ENCODE peak calls at places on chromosomes 13 and 19, in six cellular contexts. X is WTC11, O is GM12878, P is HepG2, W is H1, T is K562. C is an unnamed sample.

GRCh38 chr19:5083547-5083965 is 114.6 kb downstream of the KDM4B start:
- DNase-seq in X (no peak), O (no peak), P (no peak), W (no peak), T (peak; percentile 35), C (no peak)

GRCh38 chr13:27861165-27861564 is 58.6 kb upstream of the PDX1 start:
- DNase-seq in X (no peak), O (no peak), P (no peak), W (no peak), T (no peak), C (peak; percentile 36)

GRCh38 chr19:48444129-48444932 is 1.5 kb upstream of the GRWD1 start:
- DNase-seq in X (no peak), O (no peak), P (no peak), W (no peak), T (peak; percentile 10), C (peak; percentile 54)

GRCh38 chr19:50607874-50608785 is 31.6 kb downstream of the SYT3 start:
- DNase-seq in X (peak; percentile 100), O (peak; percentile 15), P (peak; percentile 31), W (peak; percentile 97), T (peak; percentile 91), C (peak; percentile 100)

GRCh38 chr19:10206226-10206873 is 11.6 kb upstream of the DNMT1 start:
- DNase-seq in X (no peak), O (no peak), P (peak; percentile 45), W (no peak), T (no peak), C (no peak)

GRCh38 chr13:29496241-29496712 is 99.2 kb downstream of the SLC7A1 start:
- DNase-seq in X (no peak), O (no peak), P (no peak), W (no peak), T (no peak), C (no peak)

GRCh38 chr13:28071424-28071823 is 29.0 kb downstream of the FLT3 start:
- DNase-seq in X (no peak), O (no peak), P (no peak), W (no peak), T (no peak), C (no peak)

GRCh38 chr13:30395192-30396158 is 26.8 kb upstream of the UBE2L5 start:
- DNase-seq in X (peak; percentile 48), O (peak; percentile 60), P (peak; percentile 97), W (no peak), T (peak; percentile 24), C (peak; percentile 78)

GRCh38 chr19:33000510-33000909 is 28.5 kb downstream of the FAAP24 start:
- DNase-seq in X (no peak), O (no peak), P (no peak), W (no peak), T (no peak), C (no peak)

GRCh38 chr13:48853381-48854102 is 122.2 kb upstream of the FNDC3A start:
- DNase-seq in X (no peak), O (no peak), P (no peak), W (no peak), T (no peak), C (no peak)

GRCh38 chr13:27374126-27374613 is 50.2 kb upstream of the GTF3A start:
- DNase-seq in X (no peak), O (no peak), P (no peak), W (no peak), T (no peak), C (no peak)

GRCh38 chr19:49637865-49638350 is 2.0 kb downstream of the RRAS start:
- DNase-seq in X (peak; percentile 67), O (no peak), P (no peak), W (peak; percentile 31), T (peak; percentile 75), C (peak; percentile 71)

DNA sequence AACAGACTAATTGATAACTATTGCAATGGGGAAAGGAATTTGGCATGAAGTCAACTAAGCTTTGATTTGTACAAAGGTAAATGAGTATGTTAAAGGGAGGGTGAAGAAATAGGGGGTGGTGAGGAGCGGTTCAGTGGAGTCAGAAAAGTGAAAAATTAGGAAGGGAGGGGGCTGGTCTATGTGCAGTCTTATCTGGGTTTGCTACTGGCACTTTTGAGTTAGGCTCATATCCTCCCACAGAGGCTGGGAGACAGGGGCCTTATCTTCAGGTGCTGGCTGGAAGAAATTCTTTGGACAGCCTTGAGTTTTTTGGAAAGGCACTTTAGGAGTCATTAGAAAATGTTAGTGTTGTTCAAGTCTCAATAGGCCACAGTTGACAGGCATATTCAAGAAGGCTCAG is 11.1 kb downstream of the ZNF302 start:
- DNase-seq in X (no peak), O (no peak), P (no peak), W (no peak), T (no peak), C (no peak)
- TF ChIP-seq CREB1 in X (no peak), O (no peak), P (no peak), W (no peak), T (no peak), C (no peak)

DNA sequence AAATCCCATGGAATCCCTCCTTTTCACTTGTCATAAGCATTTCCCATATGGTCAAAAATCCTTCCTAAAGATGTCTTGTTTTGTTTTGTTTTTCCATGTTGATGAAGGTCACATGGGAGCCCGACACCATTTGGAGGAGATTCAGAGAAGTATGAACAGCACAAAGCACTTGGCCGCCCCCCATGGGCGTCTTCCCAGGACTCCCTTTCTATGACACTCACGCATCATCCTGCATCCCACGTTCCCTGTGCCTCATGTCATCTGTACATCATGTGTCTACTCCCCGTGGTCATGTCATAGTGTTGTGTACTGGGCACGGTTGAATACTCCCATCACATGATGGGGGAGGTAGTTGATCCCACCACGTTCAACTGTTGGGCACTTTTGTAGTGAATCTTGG is 2.0 kb downstream of the ZSCAN1 start:
- DNase-seq in X (no peak), O (no peak), P (no peak), W (no peak), T (no peak), C (no peak)
- TF ChIP-seq CREB1 in X (no peak), O (no peak), P (no peak), W (no peak), T (no peak), C (no peak)

DNA sequence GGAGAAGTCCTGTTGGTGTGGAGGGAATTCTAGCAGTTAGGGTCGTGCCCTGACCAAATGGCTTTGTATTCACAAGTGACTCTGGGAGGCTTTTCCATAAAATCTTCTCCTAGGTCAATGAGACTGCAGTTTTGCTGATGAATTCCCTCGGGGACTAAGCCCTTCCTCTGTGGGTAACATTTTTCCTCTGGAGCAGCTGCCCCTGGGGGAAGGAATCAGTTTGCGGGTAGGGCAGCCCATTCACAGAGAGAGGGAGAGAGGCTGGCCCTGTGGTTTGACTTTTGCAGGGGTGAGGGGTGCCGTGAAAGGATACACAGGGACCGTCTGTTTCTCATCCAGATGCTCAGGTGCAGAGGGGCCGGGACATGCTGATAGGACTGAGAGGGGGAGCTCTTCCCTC is 67.3 kb downstream of the ERICH6B start:
- DNase-seq in X (no peak), O (no peak), P (no peak), W (no peak), T (no peak), C (peak; percentile 16)
- TF ChIP-seq CREB1 in X (no peak), O (no peak), P (no peak), W (no peak), T (no peak), C (no peak)

GRCh38 chr13:22091222-22091970 is 420.5 kb downstream of the FGF9 start:
- DNase-seq in X (no peak), O (no peak), P (no peak), W (no peak), T (no peak), C (no peak)
- TF ChIP-seq CREB1 in X (no peak), O (no peak), P (no peak), W (no peak), T (no peak), C (no peak)

DNA sequence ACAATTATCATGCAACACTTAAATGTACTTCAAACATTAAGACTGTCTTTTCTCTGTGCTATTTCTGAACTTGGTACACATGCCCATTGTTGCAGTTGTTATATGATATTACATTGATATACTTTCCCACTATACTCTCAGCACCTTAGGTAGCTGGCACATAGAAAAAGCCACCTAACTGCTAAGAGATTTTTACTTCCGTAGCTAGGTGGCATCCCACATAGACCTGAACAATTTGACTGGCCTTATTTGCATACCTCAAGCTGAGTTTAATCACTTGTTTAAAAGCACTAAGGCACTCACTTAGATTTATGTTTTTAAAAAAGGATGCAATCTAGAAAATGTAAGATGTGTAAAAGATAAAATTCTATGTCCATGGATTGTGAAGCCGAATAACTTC is 194.2 kb downstream of the POU4F1 start:
- DNase-seq in X (no peak), O (peak; percentile 24), P (no peak), W (no peak), T (no peak), C (peak; percentile 38)
- TF ChIP-seq CREB1 in X (no peak), O (no peak), P (no peak), W (no peak), T (no peak), C (no peak)

DNA sequence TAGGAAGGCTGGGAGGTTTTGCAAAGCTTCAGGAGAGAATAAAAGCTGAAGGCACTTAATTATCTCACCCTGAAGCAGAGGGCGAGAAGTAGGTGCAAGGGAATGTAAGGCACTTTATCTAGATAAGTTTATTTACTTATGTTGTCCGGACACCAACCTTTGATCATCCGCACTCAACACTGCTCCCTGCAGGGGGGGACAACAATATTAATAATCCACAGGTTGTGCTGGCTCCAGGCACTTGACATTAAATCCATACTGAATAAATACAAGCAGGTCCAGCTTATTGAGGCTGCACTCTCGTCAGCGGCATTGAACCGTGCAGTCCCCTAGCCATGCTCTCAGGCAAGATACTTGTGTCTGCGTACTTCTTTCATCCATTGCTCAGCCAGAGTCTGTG is 374.5 kb upstream of the NBEA start:
- DNase-seq in X (no peak), O (no peak), P (peak; percentile 2), W (no peak), T (no peak), C (no peak)
- TF ChIP-seq CREB1 in X (no peak), O (no peak), P (no peak), W (no peak), T (no peak), C (no peak)

GRCh38 chr13:43195551-43195950 is 172.2 kb downstream of the DNAJC15 start:
- DNase-seq in X (no peak), O (no peak), P (no peak), W (no peak), T (no peak), C (peak; percentile 43)

GRCh38 chr13:43193789-43194188 is 170.4 kb downstream of the DNAJC15 start:
- DNase-seq in X (no peak), O (no peak), P (no peak), W (no peak), T (no peak), C (no peak)

GRCh38 chr13:43195112-43195511 is 171.7 kb downstream of the DNAJC15 start:
- DNase-seq in X (no peak), O (no peak), P (no peak), W (no peak), T (no peak), C (no peak)

GRCh38 chr13:43196171-43196611 is 172.8 kb downstream of the DNAJC15 start:
- DNase-seq in X (no peak), O (no peak), P (no peak), W (no peak), T (no peak), C (no peak)

GRCh38 chr13:43191561-43191960 is 168.2 kb downstream of the DNAJC15 start:
- DNase-seq in X (no peak), O (no peak), P (no peak), W (no peak), T (no peak), C (no peak)
- TF ChIP-seq CREB1 in X (no peak), O (no peak), P (no peak), W (no peak), T (no peak), C (no peak)